ENCODE peak calls at places on chromosomes 1 and 21, in eight cellular contexts. F, W, P, X, S, E, K and Z are unnamed samples.

GRCh38 chr21:44434936-44435635 is 20.2 kb upstream of the LRRC3 start:
- DNase-seq in F (no peak), W (no peak), P (no peak), X (no peak), S (no peak), E (no peak), K (peak; percentile 45), Z (no peak)

GRCh38 chr1:1120866-1121563 is 5.1 kb upstream of the C1orf159 start:
- DNase-seq in F (no peak), W (peak; percentile 17), P (no peak), X (no peak), S (no peak), E (no peak), K (no peak), Z (no peak)

GRCh38 chr1:9047019-9047418 is 20.8 kb upstream of the SLC2A7 start:
- DNase-seq in F (no peak), W (no peak), P (no peak), X (no peak), S (no peak), E (no peak), K (no peak), Z (no peak)

GRCh38 chr1:23400324-23401110 is 24.0 kb downstream of the TCEA3 start:
- DNase-seq in F (peak; percentile 70), W (no peak), P (no peak), X (peak; percentile 45), S (no peak), E (no peak), K (no peak), Z (no peak)

GRCh38 chr1:232575524-232576040 is 54.4 kb downstream of the SIPA1L2 start:
- DNase-seq in F (peak; percentile 36), W (no peak), P (no peak), X (peak; percentile 56), S (no peak), E (no peak), K (no peak), Z (no peak)

GRCh38 chr1:2231667-2232254 is 3.6 kb downstream of the SKI start:
- DNase-seq in F (peak; percentile 91), W (no peak), P (peak; percentile 84), X (peak; percentile 81), S (peak; percentile 42), E (peak; percentile 68), K (no peak), Z (peak; percentile 77)

GRCh38 chr21:28339403-28339802 is 653.3 kb downstream of the LTN1 start:
- DNase-seq in F (no peak), W (no peak), P (no peak), X (no peak), S (no peak), E (no peak), K (no peak), Z (no peak)

GRCh38 chr1:181216571-181216994 is 128.1 kb downstream of the IER5 start:
- DNase-seq in F (no peak), W (no peak), P (no peak), X (no peak), S (no peak), E (no peak), K (no peak), Z (no peak)

GRCh38 chr1:157289001-157289400 is 150.8 kb upstream of the ETV3 start:
- DNase-seq in F (no peak), W (no peak), P (no peak), X (no peak), S (no peak), E (no peak), K (no peak), Z (no peak)

GRCh38 chr1:207828485-207829158 is 76.8 kb downstream of the CD46 start:
- DNase-seq in F (peak; percentile 87), W (peak; percentile 79), P (peak; percentile 73), X (peak; percentile 82), S (peak; percentile 74), E (peak; percentile 61), K (peak; percentile 58), Z (peak; percentile 84)

GRCh38 chr1:179017383-179018326 is 8.0 kb upstream of the FAM20B start:
- DNase-seq in F (no peak), W (no peak), P (no peak), X (no peak), S (no peak), E (no peak), K (no peak), Z (no peak)

GRCh38 chr1:203744008-203744972 is 20.7 kb upstream of the LAX1 start:
- DNase-seq in F (peak; percentile 45), W (no peak), P (peak; percentile 58), X (peak; percentile 32), S (no peak), E (peak; percentile 12), K (peak; percentile 59), Z (peak; percentile 91)

GRCh38 chr1:218025454-218025853 is 259.6 kb upstream of the RRP15 start:
- DNase-seq in F (peak; percentile 36), W (no peak), P (no peak), X (peak; percentile 76), S (no peak), E (no peak), K (no peak), Z (no peak)

GRCh38 chr1:43048601-43049011 is 89.9 kb upstream of the SLC2A1 start:
- DNase-seq in F (no peak), W (no peak), P (no peak), X (no peak), S (no peak), E (no peak), K (no peak), Z (no peak)

GRCh38 chr1:185162491-185162890 is 5.5 kb downstream of the SWT1 start:
- DNase-seq in F (no peak), W (no peak), P (no peak), X (no peak), S (no peak), E (no peak), K (no peak), Z (no peak)

GRCh38 chr1:160353223-160353622 is 10.0 kb downstream of the NCSTN start:
- DNase-seq in F (peak; percentile 57), W (no peak), P (no peak), X (peak; percentile 47), S (no peak), E (no peak), K (no peak), Z (no peak)

GRCh38 chr1:198656500-198656932 is 17.7 kb downstream of the PTPRC start:
- DNase-seq in F (peak; percentile 22), W (peak; percentile 77), P (peak; percentile 84), X (no peak), S (no peak), E (peak; percentile 77), K (no peak), Z (no peak)

GRCh38 chr21:27365394-27365793 is 398.5 kb upstream of the ADAMTS5 start:
- DNase-seq in F (peak; percentile 67), W (no peak), P (no peak), X (peak; percentile 76), S (no peak), E (no peak), K (no peak), Z (no peak)